ENCODE peak calls at places on chromosomes 5 and 9, in ten cellular contexts. X is IMR-90, T is adrenal gland, Q is HCT116, B is sigmoid colon, G is stomach, F is GM12878, L is H1, A is breast epithelium, K is body of pancreas. J is an unnamed sample.

GRCh38 chr9:89529243-89530030 is 31.5 kb upstream of the SEMA4D start:
- DNase-seq in X (no peak), T (no peak), Q (no peak), B (no peak), G (no peak), F (no peak), L (no peak), A (no peak), K (no peak), J (no peak)

GRCh38 chr5:101977729-101978345 is 318.2 kb downstream of the SLCO4C1 start:
- DNase-seq in X (peak; percentile 13), T (no peak), Q (peak; percentile 54), B (no peak), G (no peak), F (peak; percentile 9), L (no peak), A (no peak), K (no peak), J (no peak)

GRCh38 chr9:132350861-132351315 is 3.9 kb downstream of the SETX start:
- DNase-seq in X (peak; percentile 6), T (no peak), Q (no peak), B (no peak), G (no peak), F (no peak), L (no peak), A (no peak), K (no peak), J (no peak)

GRCh38 chr5:169064093-169064492 is 236.8 kb downstream of the SLIT3 start:
- DNase-seq in X (no peak), T (peak; percentile 37), Q (no peak), B (no peak), G (peak; percentile 37), F (no peak), L (no peak), A (no peak), K (peak; percentile 38), J (no peak)

GRCh38 chr9:130112244-130113151 is 58.8 kb downstream of the GPR107 start:
- DNase-seq in X (peak; percentile 27), T (peak; percentile 63), Q (no peak), B (no peak), G (no peak), F (no peak), L (no peak), A (no peak), K (no peak), J (no peak)

GRCh38 chr5:140219068-140219971 is 44.3 kb downstream of the CYSTM1 start:
- DNase-seq in X (no peak), T (peak; percentile 63), Q (no peak), B (no peak), G (peak; percentile 91), F (no peak), L (no peak), A (no peak), K (peak; percentile 84), J (no peak)

GRCh38 chr9:77011973-77012817 is 7.3 kb upstream of the FOXB2 start:
- DNase-seq in X (peak; percentile 29), T (peak; percentile 50), Q (peak; percentile 38), B (no peak), G (peak; percentile 53), F (no peak), L (peak; percentile 98), A (peak; percentile 62), K (peak; percentile 52), J (peak; percentile 92)

GRCh38 chr9:6686396-6686795 is 40.9 kb upstream of the GLDC start:
- DNase-seq in X (peak; percentile 41), T (peak; percentile 28), Q (no peak), B (no peak), G (no peak), F (no peak), L (no peak), A (no peak), K (no peak), J (no peak)

GRCh38 chr9:133125706-133126696 is 5.0 kb upstream of the RALGDS start:
- DNase-seq in X (peak; percentile 60), T (no peak), Q (no peak), B (peak; percentile 80), G (no peak), F (no peak), L (no peak), A (no peak), K (peak; percentile 70), J (no peak)

GRCh38 chr5:179285236-179285635 is 60.0 kb downstream of the ADAMTS2 start:
- DNase-seq in X (no peak), T (peak; percentile 61), Q (no peak), B (peak; percentile 73), G (no peak), F (no peak), L (no peak), A (no peak), K (peak; percentile 59), J (peak; percentile 87)

GRCh38 chr9:137088121-137088520 is 1.3 kb downstream of the MAN1B1 start:
- DNase-seq in X (no peak), T (no peak), Q (no peak), B (no peak), G (no peak), F (no peak), L (no peak), A (no peak), K (no peak), J (no peak)
- H3K4me3 ChIP-seq in X (no peak overlapping the region), T (no peak overlapping the region), Q (peak overlapping the region; percentile 96), B (no peak overlapping the region), G (no peak overlapping the region), F (peak overlapping the region; percentile 73), L (no peak overlapping the region), A (no peak overlapping the region), K (no peak overlapping the region), J (no peak overlapping the region)

GRCh38 chr5:119945696-119946095 is 316.3 kb downstream of the FAM170A start:
- DNase-seq in X (no peak), T (no peak), Q (no peak), B (no peak), G (no peak), F (no peak), L (no peak), A (no peak), K (no peak), J (no peak)

GRCh38 chr5:119943148-119943547 is 313.8 kb downstream of the FAM170A start:
- DNase-seq in X (peak; percentile 28), T (no peak), Q (no peak), B (no peak), G (no peak), F (no peak), L (no peak), A (no peak), K (no peak), J (no peak)
- TF ChIP-seq CTCF in X (peak; percentile 50), T (peak; percentile 43), Q (no peak), B (no peak), G (peak; percentile 20), F (no peak), L (no peak), A (no peak), K (no peak), J (no peak)

DNA sequence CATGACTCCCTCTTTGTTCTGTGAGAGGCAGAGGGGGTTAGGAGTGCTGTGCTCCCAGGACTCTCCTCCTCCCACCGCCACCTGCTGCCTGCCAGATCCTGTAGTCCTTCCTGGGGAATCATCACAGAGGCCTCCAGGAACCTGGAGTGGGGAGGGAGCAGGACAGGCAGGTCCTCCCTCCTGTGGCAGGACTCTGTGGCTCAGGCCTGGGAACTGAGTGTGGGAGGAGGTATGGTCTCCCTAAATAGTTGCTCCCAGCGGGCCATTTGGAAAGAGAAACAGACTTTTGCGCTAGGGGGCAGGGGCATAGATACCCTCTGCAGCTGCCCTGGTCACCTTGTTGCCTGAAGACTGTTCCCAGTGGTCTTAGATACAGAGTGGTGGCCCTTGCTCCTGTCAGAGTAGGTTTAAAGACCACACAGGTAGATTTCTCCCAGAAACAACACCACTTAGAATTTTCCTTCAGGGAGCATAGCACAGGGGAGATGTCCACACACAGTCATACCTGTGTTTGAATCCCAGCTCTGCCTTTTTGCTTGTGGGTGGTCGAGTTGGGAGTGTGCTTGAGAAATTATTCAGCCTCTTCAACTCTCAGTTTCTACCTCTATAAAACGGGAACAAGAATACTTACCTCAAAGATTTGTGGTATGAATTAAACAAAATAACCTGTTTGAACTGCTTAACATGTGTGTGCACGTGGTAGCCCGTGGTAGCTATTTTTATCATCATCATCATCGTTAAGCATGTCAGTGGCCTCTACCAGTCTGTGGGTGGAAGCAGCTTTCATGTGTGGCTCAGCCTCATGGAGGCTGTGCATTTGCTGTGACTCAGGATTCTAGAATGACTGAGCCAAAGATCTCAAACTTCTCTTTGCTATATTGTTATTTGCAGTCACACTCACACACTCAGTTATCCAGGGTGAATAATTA is 55.8 kb downstream of the SLC22A5 start:
- DNase-seq in X (peak; percentile 95), T (no peak), Q (no peak), B (peak; percentile 59), G (no peak), F (peak; percentile 93), L (peak; percentile 43), A (no peak), K (no peak), J (peak; percentile 79)
- TF ChIP-seq POLR2A in X (peak; percentile 36), T (no peak), Q (no peak), B (no peak), G (no peak), F (peak; percentile 62), L (no peak), A (no peak), K (no peak), J (no peak)

DNA sequence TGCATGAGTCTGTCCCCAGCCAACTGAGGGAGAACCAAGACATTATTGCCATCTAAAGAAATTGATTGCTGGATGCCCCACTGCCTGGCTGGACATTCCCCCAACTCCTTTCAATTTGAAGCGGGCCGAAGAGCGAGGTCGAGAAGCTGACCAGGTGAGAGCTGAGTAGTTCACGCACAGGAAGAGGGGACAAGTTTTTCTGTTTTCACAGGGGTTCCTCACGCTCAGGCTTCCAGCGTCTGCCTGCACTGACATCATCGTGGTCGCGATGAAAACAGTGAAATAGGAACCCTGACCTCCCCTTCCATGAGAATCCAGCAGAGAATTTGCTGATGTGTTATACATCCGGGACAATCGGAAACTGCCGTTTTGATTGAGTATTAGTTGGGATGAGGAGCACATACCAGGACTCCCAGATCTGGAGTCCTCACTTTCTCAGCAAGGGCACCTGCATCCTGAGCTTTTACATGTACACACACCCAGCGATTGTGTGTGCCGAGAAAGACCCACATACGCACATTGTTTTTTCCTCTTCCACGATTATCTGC is 3.1 kb upstream of the DMRT3 start:
- DNase-seq in X (no peak), T (no peak), Q (no peak), B (no peak), G (no peak), F (no peak), L (no peak), A (no peak), K (no peak), J (no peak)
- H3K4me3 ChIP-seq in X (no peak overlapping the region), T (no peak overlapping the region), Q (no peak overlapping the region), B (no peak overlapping the region), G (no peak overlapping the region), F (no peak overlapping the region), L (no peak overlapping the region), A (no peak overlapping the region), K (no peak overlapping the region), J (no peak overlapping the region)